ENCODE peak calls at places on chromosomes 11 and 22, in four cellular contexts. G is left ventricle myocardium inferior, N is PC-9, B is uterus. O is an unnamed sample.

GRCh38 chr11:120209750-120210650 is 832 bp upstream of the OAF start:
- DNase-seq in B (no peak), N (no peak), G (no peak), O (no peak)

GRCh38 chr22:40606306-40606705 is 30.2 kb downstream of the MRTFA start:
- DNase-seq in G (no peak), N (no peak), B (no peak), O (no peak)

GRCh38 chr11:111633756-111634362 is 31.6 kb downstream of the SIK2 start:
- DNase-seq in N (no peak), B (no peak), G (no peak), O (no peak)

GRCh38 chr11:134625631-134626030 is 213.6 kb upstream of the B3GAT1 start:
- DNase-seq in N (no peak), G (no peak), B (no peak), O (no peak)

GRCh38 chr11:22426915-22427314 is 88.7 kb downstream of the SLC17A6 start:
- DNase-seq in N (no peak), G (no peak), B (no peak), O (no peak)

GRCh38 chr11:58905141-58905715 is 34.1 kb upstream of the GLYATL1 start:
- DNase-seq in B (no peak), N (no peak), G (peak; percentile 23), O (no peak)

GRCh38 chr11:2802389-2803185 is 83.0 kb downstream of the CDKN1C start:
- DNase-seq in G (peak; percentile 13), N (no peak), B (peak; percentile 15), O (no peak)

GRCh38 chr11:89498845-89499448 is 7.8 kb upstream of the NOX4 start:
- DNase-seq in G (no peak), N (no peak), B (no peak), O (no peak)

GRCh38 chr11:89205378-89205777 is 27.7 kb downstream of the TYR start:
- DNase-seq in G (no peak), B (no peak), N (no peak), O (no peak)

GRCh38 chr11:64224151-64224890 is 1.7 kb downstream of the TRPT1 start:
- DNase-seq in G (no peak), N (peak; percentile 34), B (no peak), O (no peak)

GRCh38 chr11:26847459-26847858 is 125.6 kb upstream of the SLC5A12 start:
- DNase-seq in B (no peak), G (no peak), N (no peak), O (no peak)

GRCh38 chr11:16011396-16011795 is 344.9 kb downstream of the SOX6 start:
- DNase-seq in B (no peak), G (no peak), N (no peak), O (no peak)

GRCh38 chr22:19871023-19871844 is 16.6 kb upstream of the GNB1L start:
- DNase-seq in N (no peak), G (no peak), B (no peak), O (no peak)

GRCh38 chr11:45930031-45930794 is 7.8 kb downstream of the LARGE2 start:
- DNase-seq in B (no peak), N (no peak), G (peak; percentile 62), O (no peak)

GRCh38 chr11:38365274-38365673 is 1767.2 kb upstream of the RAG2 start:
- DNase-seq in G (no peak), N (no peak), B (no peak), O (no peak)

GRCh38 chr22:38735126-38735464 is 20.7 kb downstream of the SUN2 start:
- DNase-seq in B (no peak), G (peak; percentile 11), N (no peak), O (no peak)

GRCh38 chr22:38736257-38736570 is 19.6 kb downstream of the SUN2 start:
- DNase-seq in G (no peak), N (no peak), B (no peak), O (no peak)

GRCh38 chr22:38733329-38734202 is 22.2 kb downstream of the SUN2 start:
- DNase-seq in G (peak; percentile 64), N (no peak), B (peak; percentile 67), O (no peak)

GRCh38 chr22:38735465-38736256 is 20.1 kb downstream of the SUN2 start:
- DNase-seq in B (no peak), N (no peak), G (peak; percentile 7), O (no peak)

GRCh38 chr22:38734203-38735100 is 21.3 kb downstream of the SUN2 start:
- DNase-seq in N (no peak), G (peak; percentile 11), B (no peak), O (no peak)
- H3K27ac ChIP-seq in N (peak overlapping the region; percentile 33), G (peak overlapping the region; percentile 84), B (peak overlapping the region; percentile 62), O (no peak overlapping the region)

GRCh38 chr22:31100762-31101525 is 6.4 kb downstream of the SELENOM start:
- DNase-seq in G (no peak), N (peak; percentile 2), B (no peak), O (no peak)

GRCh38 chr22:31098633-31099110 is 8.7 kb downstream of the SELENOM start:
- DNase-seq in N (peak; percentile 25), B (peak; percentile 72), G (no peak), O (no peak)

GRCh38 chr22:31097941-31098632 is 9.3 kb downstream of the SELENOM start:
- DNase-seq in N (peak; percentile 16), B (no peak), G (no peak), O (no peak)

GRCh38 chr22:31099386-31099785 is 8.0 kb downstream of the SELENOM start:
- DNase-seq in N (peak; percentile 22), B (no peak), G (no peak), O (no peak)

GRCh38 chr22:31099841-31100761 is 7.3 kb downstream of the SELENOM start:
- DNase-seq in B (no peak), G (no peak), N (peak; percentile 5), O (no peak)
- H3K27ac ChIP-seq in B (peak overlapping the region; percentile 96), G (peak overlapping the region; percentile 69), N (no peak overlapping the region), O (no peak overlapping the region)

GRCh38 chr11:1014276-1014675 is 22.2 kb downstream of the MUC6 start:
- DNase-seq in N (no peak), G (no peak), B (no peak), O (no peak)

GRCh38 chr11:1018091-1018490 is 18.4 kb downstream of the MUC6 start:
- DNase-seq in B (no peak), N (no peak), G (no peak), O (no peak)

GRCh38 chr11:1015064-1015463 is 21.5 kb downstream of the MUC6 start:
- DNase-seq in G (no peak), B (no peak), N (no peak), O (no peak)

GRCh38 chr11:1017269-1018005 is 19.1 kb downstream of the MUC6 start:
- DNase-seq in B (no peak), G (no peak), N (no peak), O (no peak)

GRCh38 chr11:1015826-1016565 is 20.5 kb downstream of the MUC6 start:
- DNase-seq in B (no peak), G (no peak), N (no peak), O (no peak)
- H3K27ac ChIP-seq in B (no peak overlapping the region), G (no peak overlapping the region), N (no peak overlapping the region), O (no peak overlapping the region)

DNA sequence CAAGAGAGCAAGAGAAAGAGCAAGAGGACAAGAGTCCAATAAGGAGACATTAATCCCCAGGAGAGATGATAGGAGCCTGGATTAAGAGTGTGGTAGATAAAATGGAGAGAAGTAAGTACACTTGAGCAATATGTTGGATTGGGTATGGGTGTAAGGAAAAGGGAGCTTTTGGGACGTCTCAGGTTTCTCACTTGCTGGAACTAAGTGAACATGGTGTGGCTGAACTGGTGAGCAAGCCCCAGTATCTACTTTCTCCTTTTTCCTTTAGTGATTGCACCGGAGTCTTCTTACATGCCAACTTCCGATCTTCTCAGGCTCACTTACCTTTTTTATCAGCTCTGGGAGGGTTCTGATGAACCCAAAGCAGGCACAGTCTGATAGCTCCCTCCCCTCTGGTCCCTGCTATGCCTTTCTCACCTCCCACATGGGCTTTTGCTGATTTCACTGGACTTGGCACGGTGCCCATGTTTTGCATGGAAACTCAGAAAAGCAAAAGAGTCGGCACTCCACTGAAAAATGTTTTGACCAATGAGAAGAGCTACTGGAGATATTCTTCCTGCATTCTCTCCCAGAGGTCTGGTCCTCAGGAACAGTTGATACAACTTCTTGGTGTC is 14.5 kb upstream of the APLNR start:
- DNase-seq in N (no peak), G (peak; percentile 33), B (no peak), O (no peak)
- H3K27ac ChIP-seq in N (no peak overlapping the region), G (no peak overlapping the region), B (no peak overlapping the region), O (no peak overlapping the region)

GRCh38 chr22:26391623-26392022 is 37.4 kb upstream of the ASPHD2 start:
- DNase-seq in B (no peak), G (no peak), N (no peak), O (no peak)

GRCh38 chr22:26385164-26385563 is 43.9 kb upstream of the ASPHD2 start:
- DNase-seq in G (no peak), B (no peak), N (no peak), O (no peak)

GRCh38 chr22:26383968-26384576 is 45.0 kb upstream of the ASPHD2 start:
- DNase-seq in N (no peak), G (no peak), B (no peak), O (no peak)

GRCh38 chr22:26393929-26394328 is 35.1 kb upstream of the ASPHD2 start:
- DNase-seq in N (no peak), G (no peak), B (no peak), O (no peak)

DNA sequence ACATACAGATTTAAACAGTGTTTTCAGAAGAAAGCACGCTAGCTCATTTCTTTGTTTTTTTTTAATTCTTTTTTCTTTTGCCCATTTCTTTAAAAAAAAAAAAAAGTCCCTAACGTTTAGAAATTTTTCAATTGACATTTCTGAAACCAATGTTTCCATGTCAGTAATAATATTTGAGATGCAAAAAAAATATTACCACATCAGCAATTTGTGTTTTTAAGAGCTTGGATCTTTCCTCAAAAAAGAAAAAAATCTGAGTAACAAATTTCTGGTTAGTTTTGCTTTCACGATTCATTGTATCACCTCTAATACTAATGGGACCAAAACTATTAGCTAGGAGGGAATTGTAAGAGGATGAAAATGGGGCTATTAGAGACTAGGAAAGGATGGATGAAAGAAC is 39.9 kb upstream of the ASPHD2 start:
- DNase-seq in G (no peak), B (no peak), N (no peak), O (no peak)
- H3K27ac ChIP-seq in G (no peak overlapping the region), B (no peak overlapping the region), N (no peak overlapping the region), O (no peak overlapping the region)

O was measured in epithelial cell of prostate.